ENCODE peak calls at places on chromosomes 2 and 18, in four cellular contexts. Q is NCI-H2029 treated with DMSO at 0.1 percent for 48 hours, X is H54, Z is right cardiac atrium. N is an unnamed sample.

GRCh38 chr18:3262234-3263171 is 570 bp downstream of the MYL12B start:
- DNase-seq in Z (peak; percentile 67), Q (no peak), X (peak; percentile 38), N (peak; percentile 38)

GRCh38 chr18:50055474-50055873 is 139.5 kb downstream of the MYO5B start:
- DNase-seq in X (no peak), Z (no peak), Q (no peak), N (no peak)

GRCh38 chr2:46366675-46367067 is 69.5 kb downstream of the EPAS1 start:
- DNase-seq in Q (no peak), X (no peak), Z (no peak), N (no peak)

GRCh38 chr2:1162768-1163584 is 212.3 kb downstream of the SNTG2 start:
- DNase-seq in X (peak; percentile 21), Z (peak; percentile 53), Q (no peak), N (peak; percentile 27)

GRCh38 chr2:124035001-124035400 is 9.9 kb downstream of the CNTNAP5 start:
- DNase-seq in Z (no peak), X (no peak), Q (no peak), N (no peak)

GRCh38 chr2:171403181-171403580 is 30.6 kb downstream of the METTL8 start:
- DNase-seq in X (no peak), Q (no peak), Z (no peak), N (no peak)

GRCh38 chr2:160651416-160652200 is 158.0 kb upstream of the RBMS1 start:
- DNase-seq in X (no peak), Z (no peak), Q (no peak), N (no peak)

GRCh38 chr2:212659441-212659840 is 120.8 kb upstream of the ERBB4 start:
- DNase-seq in Q (no peak), X (no peak), Z (no peak), N (no peak)

GRCh38 chr2:12027136-12027535 is 280.7 kb downstream of the LPIN1 start:
- DNase-seq in Z (no peak), X (no peak), Q (no peak), N (no peak)

GRCh38 chr2:219676586-219676985 is 49.2 kb downstream of the SLC4A3 start:
- DNase-seq in Z (no peak), X (no peak), Q (no peak), N (no peak)

GRCh38 chr18:57352271-57352701 is at the start of gene ST8SIA3:
- DNase-seq in X (no peak), Q (no peak), Z (no peak), N (no peak)

GRCh38 chr2:13018490-13018889 is 301.8 kb downstream of the TRIB2 start:
- DNase-seq in Z (no peak), Q (no peak), X (no peak), N (no peak)

GRCh38 chr18:76459687-76460350 is 35.2 kb downstream of the ZNF516 start:
- DNase-seq in Q (no peak), Z (peak; percentile 64), X (peak; percentile 53), N (peak; percentile 76)

GRCh38 chr2:179139506-179139905 is 89.6 kb upstream of the CCDC141 start:
- DNase-seq in Z (no peak), X (no peak), Q (no peak), N (no peak)

GRCh38 chr18:69936191-69936558 is 11.5 kb downstream of the CD226 start:
- DNase-seq in Z (no peak), Q (no peak), X (no peak), N (peak; percentile 44)

GRCh38 chr18:24959100-24959499 is 392.9 kb downstream of the ZNF521 start:
- DNase-seq in Z (no peak), Q (no peak), X (no peak), N (no peak)

N was measured in testis.